ENCODE peak calls at places on chromosome 7, in six cellular contexts. One of them, this sample, is unnamed.

GRCh38 chr7:150410680-150411346 is 31.7 kb downstream of the ZNF775 start:
- DNase-seq in kidney: peak
- DNase-seq in CD8-positive, alpha-beta T cell: no peak
- DNase-seq in HFF-Myc: no peak
- DNase-seq in GM23248: no peak
- DNase-seq in OCI-LY7: no peak
- DNase-seq in this sample: no peak

GRCh38 chr7:8084772-8085171 is 116.2 kb downstream of the GLCCI1 start:
- DNase-seq in GM23248: no peak
- DNase-seq in CD8-positive, alpha-beta T cell: no peak
- DNase-seq in kidney: no peak
- DNase-seq in HFF-Myc: no peak
- DNase-seq in OCI-LY7: no peak
- DNase-seq in this sample: no peak

GRCh38 chr7:21256310-21256877 is 171.5 kb upstream of the SP4 start:
- DNase-seq in OCI-LY7: peak
- DNase-seq in GM23248: peak
- DNase-seq in CD8-positive, alpha-beta T cell: no peak
- DNase-seq in kidney: no peak
- DNase-seq in HFF-Myc: no peak
- DNase-seq in this sample: peak

GRCh38 chr7:29099896-29100847 is 46.2 kb downstream of the CPVL start:
- DNase-seq in kidney: no peak
- DNase-seq in OCI-LY7: no peak
- DNase-seq in GM23248: no peak
- DNase-seq in HFF-Myc: no peak
- DNase-seq in CD8-positive, alpha-beta T cell: no peak
- DNase-seq in this sample: no peak

GRCh38 chr7:99004781-99005500 is 126.6 kb downstream of the TRRAP start:
- DNase-seq in OCI-LY7: no peak
- DNase-seq in CD8-positive, alpha-beta T cell: no peak
- DNase-seq in kidney: no peak
- DNase-seq in GM23248: no peak
- DNase-seq in HFF-Myc: no peak
- DNase-seq in this sample: no peak

GRCh38 chr7:5356751-5357119 is 66.9 kb downstream of the TNRC18 start:
- DNase-seq in OCI-LY7: no peak
- DNase-seq in CD8-positive, alpha-beta T cell: no peak
- DNase-seq in GM23248: no peak
- DNase-seq in HFF-Myc: no peak
- DNase-seq in kidney: no peak
- DNase-seq in this sample: no peak

GRCh38 chr7:15291707-15292106 is 270.1 kb downstream of the AGMO start:
- DNase-seq in CD8-positive, alpha-beta T cell: no peak
- DNase-seq in OCI-LY7: no peak
- DNase-seq in GM23248: no peak
- DNase-seq in kidney: no peak
- DNase-seq in HFF-Myc: no peak
- DNase-seq in this sample: no peak

GRCh38 chr7:158530800-158531609 is 56.6 kb downstream of the PTPRN2 start:
- DNase-seq in OCI-LY7: no peak
- DNase-seq in HFF-Myc: no peak
- DNase-seq in CD8-positive, alpha-beta T cell: no peak
- DNase-seq in kidney: peak
- DNase-seq in GM23248: no peak
- DNase-seq in this sample: no peak

GRCh38 chr7:97573065-97573464 is 158.8 kb upstream of the TAC1 start:
- DNase-seq in CD8-positive, alpha-beta T cell: no peak
- DNase-seq in GM23248: no peak
- DNase-seq in OCI-LY7: no peak
- DNase-seq in HFF-Myc: no peak
- DNase-seq in kidney: no peak
- DNase-seq in this sample: no peak

GRCh38 chr7:57370066-57370738 is 79.8 kb upstream of the ZNF716 start:
- DNase-seq in HFF-Myc: no peak
- DNase-seq in GM23248: no peak
- DNase-seq in kidney: no peak
- DNase-seq in OCI-LY7: no peak
- DNase-seq in CD8-positive, alpha-beta T cell: no peak
- DNase-seq in this sample: no peak

GRCh38 chr7:123343611-123344010 is 143.8 kb upstream of the SLC13A1 start:
- DNase-seq in CD8-positive, alpha-beta T cell: no peak
- DNase-seq in OCI-LY7: no peak
- DNase-seq in GM23248: no peak
- DNase-seq in HFF-Myc: no peak
- DNase-seq in kidney: no peak
- DNase-seq in this sample: no peak

GRCh38 chr7:123346771-123347170 is 147.0 kb upstream of the SLC13A1 start:
- DNase-seq in CD8-positive, alpha-beta T cell: no peak
- DNase-seq in OCI-LY7: no peak
- DNase-seq in GM23248: no peak
- DNase-seq in kidney: no peak
- DNase-seq in HFF-Myc: no peak
- DNase-seq in this sample: no peak

GRCh38 chr7:123341102-123341501 is 141.3 kb upstream of the SLC13A1 start:
- DNase-seq in CD8-positive, alpha-beta T cell: no peak
- DNase-seq in GM23248: no peak
- DNase-seq in OCI-LY7: no peak
- DNase-seq in kidney: no peak
- DNase-seq in HFF-Myc: no peak
- DNase-seq in this sample: no peak
- H3K4me3 ChIP-seq in CD8-positive, alpha-beta T cell: no peak
- H3K4me3 ChIP-seq in GM23248: no peak
- H3K4me3 ChIP-seq in OCI-LY7: no peak
- H3K4me3 ChIP-seq in kidney: no peak
- H3K4me3 ChIP-seq in HFF-Myc: no peak
- H3K4me3 ChIP-seq in this sample: no peak

DNA sequence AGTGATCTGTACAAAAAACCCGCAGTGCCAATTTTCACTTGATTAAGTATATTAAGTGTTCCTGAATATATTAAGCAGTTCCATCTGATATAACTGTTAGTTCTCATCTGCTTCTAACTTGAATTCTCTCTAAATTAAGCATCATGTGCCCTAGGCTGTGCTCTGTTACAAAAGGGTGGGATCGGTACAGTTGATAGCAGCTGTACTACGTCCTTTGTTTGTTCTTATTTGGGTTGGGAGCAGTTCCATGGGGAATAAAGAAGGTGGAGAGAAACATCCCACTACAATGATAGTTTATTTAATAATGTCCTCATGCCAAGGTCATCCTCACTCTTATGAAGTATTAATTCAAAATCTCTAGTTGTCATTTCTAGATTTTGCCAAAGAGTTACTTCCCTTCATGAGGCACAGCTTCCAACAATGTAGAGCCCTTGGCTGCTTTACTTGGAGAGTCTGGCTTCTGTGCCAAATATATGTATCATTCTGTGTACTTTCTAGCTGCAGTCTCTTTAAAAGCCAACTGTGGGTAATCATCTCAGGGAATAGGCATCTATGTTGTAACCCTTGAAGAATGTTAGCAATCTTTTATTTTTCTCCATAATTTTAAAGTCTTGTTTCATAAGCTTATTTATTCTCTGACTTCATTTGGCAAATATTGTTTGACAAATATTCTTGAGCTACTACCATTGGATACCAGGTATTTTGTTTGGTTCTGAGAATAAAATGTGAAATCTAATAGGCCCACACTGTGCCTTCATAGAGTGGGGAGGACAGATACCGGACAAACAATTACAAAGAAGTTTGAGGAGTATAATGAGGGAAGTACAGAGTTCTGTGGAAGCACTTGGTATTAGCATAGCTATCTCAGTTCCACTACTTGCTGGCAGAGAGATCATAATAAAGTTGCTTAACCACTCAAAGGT is 22.4 kb upstream of the AHR start:
- DNase-seq in HFF-Myc: no peak
- DNase-seq in kidney: no peak
- DNase-seq in OCI-LY7: no peak
- DNase-seq in GM23248: peak
- DNase-seq in CD8-positive, alpha-beta T cell: no peak
- DNase-seq in this sample: no peak
- H3K4me3 ChIP-seq in HFF-Myc: no peak
- H3K4me3 ChIP-seq in kidney: no peak
- H3K4me3 ChIP-seq in OCI-LY7: no peak
- H3K4me3 ChIP-seq in GM23248: peak
- H3K4me3 ChIP-seq in CD8-positive, alpha-beta T cell: no peak
- H3K4me3 ChIP-seq in this sample: no peak

GRCh38 chr7:12970626-12971025 is 283.2 kb downstream of the ARL4A start:
- DNase-seq in HFF-Myc: no peak
- DNase-seq in kidney: no peak
- DNase-seq in CD8-positive, alpha-beta T cell: no peak
- DNase-seq in GM23248: no peak
- DNase-seq in OCI-LY7: no peak
- DNase-seq in this sample: no peak

GRCh38 chr7:12979181-12979580 is 291.7 kb downstream of the ARL4A start:
- DNase-seq in GM23248: no peak
- DNase-seq in OCI-LY7: no peak
- DNase-seq in HFF-Myc: no peak
- DNase-seq in CD8-positive, alpha-beta T cell: no peak
- DNase-seq in kidney: no peak
- DNase-seq in this sample: no peak

GRCh38 chr7:12968836-12969422 is 281.5 kb downstream of the ARL4A start:
- DNase-seq in HFF-Myc: no peak
- DNase-seq in GM23248: no peak
- DNase-seq in kidney: no peak
- DNase-seq in OCI-LY7: no peak
- DNase-seq in CD8-positive, alpha-beta T cell: no peak
- DNase-seq in this sample: no peak

GRCh38 chr7:12975387-12975786 is 288.0 kb downstream of the ARL4A start:
- DNase-seq in GM23248: no peak
- DNase-seq in kidney: no peak
- DNase-seq in OCI-LY7: no peak
- DNase-seq in CD8-positive, alpha-beta T cell: no peak
- DNase-seq in HFF-Myc: no peak
- DNase-seq in this sample: no peak

GRCh38 chr7:12974451-12975166 is 287.2 kb downstream of the ARL4A start:
- DNase-seq in OCI-LY7: no peak
- DNase-seq in HFF-Myc: no peak
- DNase-seq in GM23248: no peak
- DNase-seq in CD8-positive, alpha-beta T cell: no peak
- DNase-seq in kidney: no peak
- DNase-seq in this sample: no peak
- H3K4me3 ChIP-seq in OCI-LY7: no peak
- H3K4me3 ChIP-seq in HFF-Myc: no peak
- H3K4me3 ChIP-seq in GM23248: no peak
- H3K4me3 ChIP-seq in CD8-positive, alpha-beta T cell: no peak
- H3K4me3 ChIP-seq in kidney: no peak
- H3K4me3 ChIP-seq in this sample: no peak

DNA sequence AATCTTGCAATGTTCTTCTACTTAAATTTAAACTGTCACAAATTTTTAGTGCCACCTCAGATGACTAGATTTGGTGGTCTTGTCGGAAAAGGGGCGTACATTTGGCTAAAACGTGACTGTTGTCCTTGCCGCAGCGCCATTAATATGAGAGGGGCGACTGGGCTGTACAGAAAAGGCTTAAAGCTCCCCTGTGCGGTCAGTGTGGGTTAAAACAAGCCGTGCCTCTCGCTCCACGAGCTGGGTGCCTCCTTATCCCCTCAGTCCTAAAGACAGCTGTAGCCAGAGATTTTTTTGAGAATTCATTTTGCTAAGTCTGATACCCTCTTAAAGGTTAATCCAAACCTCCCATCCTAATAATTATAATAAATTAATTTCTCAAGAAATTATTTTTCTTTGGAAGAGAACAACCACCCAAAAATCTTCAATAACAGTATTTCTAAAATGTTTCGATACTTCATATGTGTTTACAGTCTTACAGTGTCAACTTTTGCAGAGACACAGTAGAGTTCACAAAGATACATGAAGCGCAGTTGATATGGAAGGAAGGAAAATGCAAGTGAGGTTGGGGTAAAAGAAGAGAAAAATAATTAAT is 68.6 kb downstream of the C7orf25 start:
- DNase-seq in HFF-Myc: no peak
- DNase-seq in kidney: no peak
- DNase-seq in OCI-LY7: peak
- DNase-seq in CD8-positive, alpha-beta T cell: no peak
- DNase-seq in GM23248: peak
- DNase-seq in this sample: peak
- H3K4me3 ChIP-seq in HFF-Myc: no peak
- H3K4me3 ChIP-seq in kidney: peak
- H3K4me3 ChIP-seq in OCI-LY7: no peak
- H3K4me3 ChIP-seq in CD8-positive, alpha-beta T cell: no peak
- H3K4me3 ChIP-seq in GM23248: peak
- H3K4me3 ChIP-seq in this sample: no peak

GRCh38 chr7:18313970-18314369 is 181.6 kb upstream of the HDAC9 start:
- DNase-seq in CD8-positive, alpha-beta T cell: no peak
- DNase-seq in HFF-Myc: no peak
- DNase-seq in OCI-LY7: no peak
- DNase-seq in kidney: no peak
- DNase-seq in GM23248: peak
- DNase-seq in this sample: no peak

GRCh38 chr7:18317956-18318355 is 177.6 kb upstream of the HDAC9 start:
- DNase-seq in OCI-LY7: no peak
- DNase-seq in kidney: no peak
- DNase-seq in HFF-Myc: no peak
- DNase-seq in CD8-positive, alpha-beta T cell: no peak
- DNase-seq in GM23248: peak
- DNase-seq in this sample: no peak

GRCh38 chr7:18320422-18320821 is 175.1 kb upstream of the HDAC9 start:
- DNase-seq in HFF-Myc: no peak
- DNase-seq in GM23248: no peak
- DNase-seq in OCI-LY7: no peak
- DNase-seq in CD8-positive, alpha-beta T cell: no peak
- DNase-seq in kidney: no peak
- DNase-seq in this sample: no peak

GRCh38 chr7:18312482-18312881 is 183.1 kb upstream of the HDAC9 start:
- DNase-seq in CD8-positive, alpha-beta T cell: no peak
- DNase-seq in GM23248: no peak
- DNase-seq in HFF-Myc: no peak
- DNase-seq in kidney: no peak
- DNase-seq in OCI-LY7: no peak
- DNase-seq in this sample: peak

DNA sequence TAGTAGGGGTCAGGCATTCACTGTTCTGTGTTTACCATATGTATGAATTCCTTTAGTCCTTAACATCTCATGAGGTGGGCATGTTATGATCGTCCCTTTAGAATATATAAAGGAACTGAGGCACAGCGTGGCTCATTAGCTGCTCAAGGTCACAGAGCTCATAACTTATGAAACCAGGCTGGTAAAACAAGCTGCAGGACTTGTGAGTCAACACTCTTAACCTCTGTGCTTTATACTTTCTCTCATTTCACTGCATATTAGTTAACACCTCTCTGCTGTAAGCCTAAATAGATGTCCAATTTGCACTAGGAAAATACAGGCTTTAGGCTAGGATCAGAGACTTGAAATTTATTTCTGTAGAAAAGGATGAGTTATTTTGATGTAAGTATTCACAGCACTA is 180.3 kb upstream of the HDAC9 start:
- DNase-seq in OCI-LY7: no peak
- DNase-seq in CD8-positive, alpha-beta T cell: no peak
- DNase-seq in GM23248: no peak
- DNase-seq in HFF-Myc: no peak
- DNase-seq in kidney: no peak
- DNase-seq in this sample: no peak
- H3K4me3 ChIP-seq in OCI-LY7: no peak
- H3K4me3 ChIP-seq in CD8-positive, alpha-beta T cell: no peak
- H3K4me3 ChIP-seq in GM23248: no peak
- H3K4me3 ChIP-seq in HFF-Myc: no peak
- H3K4me3 ChIP-seq in kidney: no peak
- H3K4me3 ChIP-seq in this sample: no peak